ENCODE peak calls at places on chromosomes 13 and 19, in nine cellular contexts. X is aorta; C is tibial artery; O is CD4-positive, alpha-beta memory T cell; M is left lung; E is heart left ventricle; T is Karpas-422; A is thyroid gland; B is foreskin keratinocyte. Y is an unnamed sample.

GRCh38 chr13:47990427-47990826 is 10.6 kb downstream of the SUCLA2 start:
- DNase-seq in O (no peak), X (no peak), C (no peak), T (no peak), M (no peak), E (no peak), B (no peak), A (no peak), Y (no peak)

GRCh38 chr13:90872491-90873025 is 474.9 kb upstream of the MIR17HG start:
- DNase-seq in B (no peak), E (no peak), M (no peak), O (no peak), X (no peak), A (no peak), T (no peak), C (no peak), Y (no peak)

GRCh38 chr13:98677398-98677797 is 75.1 kb downstream of the SLC15A1 start:
- DNase-seq in X (peak), C (no peak), M (no peak), A (no peak), E (no peak), T (no peak), B (peak), O (no peak), Y (no peak)

GRCh38 chr19:7677664-7678311 is 898 bp downstream of the MCEMP1 start:
- DNase-seq in O (no peak), C (no peak), M (no peak), T (no peak), A (no peak), E (no peak), B (no peak), X (no peak), Y (no peak)

GRCh38 chr13:31145417-31145816 is 16.3 kb downstream of the HSPH1 start:
- DNase-seq in X (no peak), O (no peak), E (no peak), T (no peak), A (no peak), M (no peak), C (no peak), B (no peak), Y (no peak)

GRCh38 chr19:32917612-32917996 is 48.0 kb upstream of the SLC7A9 start:
- DNase-seq in T (no peak), M (no peak), C (no peak), B (no peak), X (no peak), A (no peak), E (no peak), O (no peak), Y (no peak)

GRCh38 chr19:56671613-56671994 is at the start of gene ZNF835:
- DNase-seq in C (peak), T (no peak), X (peak), O (peak), E (peak), M (peak), B (no peak), A (peak), Y (no peak)

GRCh38 chr13:50319603-50320296 is 304.5 kb downstream of the KCNRG start:
- DNase-seq in C (no peak), E (no peak), M (no peak), A (peak), X (no peak), O (peak), B (no peak), T (no peak), Y (no peak)

GRCh38 chr13:56189439-56189838 is 951.3 kb upstream of the PRR20A start:
- DNase-seq in C (no peak), O (no peak), E (no peak), X (no peak), B (no peak), M (no peak), T (no peak), A (no peak), Y (no peak)

GRCh38 chr19:46587861-46588260 is 13.3 kb upstream of the CALM3 start:
- DNase-seq in A (no peak), E (no peak), C (no peak), B (no peak), M (no peak), X (no peak), T (no peak), O (no peak), Y (no peak)

GRCh38 chr19:45568732-45569131 is 15.9 kb downstream of the OPA3 start:
- DNase-seq in X (no peak), O (no peak), T (no peak), E (no peak), B (peak), M (no peak), A (no peak), C (no peak), Y (no peak)

GRCh38 chr19:8611890-8612806 is 1.6 kb upstream of the ADAMTS10 start:
- DNase-seq in E (peak), A (no peak), C (peak), T (peak), X (peak), O (peak), B (no peak), M (no peak), Y (no peak)

GRCh38 chr19:3233116-3233515 is 8.7 kb downstream of the CELF5 start:
- DNase-seq in C (no peak), O (no peak), M (no peak), E (no peak), T (no peak), X (no peak), A (no peak), B (no peak), Y (no peak)

GRCh38 chr19:13997637-13997962 is 8.5 kb downstream of the RFX1 start:
- DNase-seq in E (no peak), A (no peak), O (no peak), T (no peak), B (no peak), C (no peak), M (no peak), X (peak), Y (no peak)

GRCh38 chr19:29311391-29311790 is 98.4 kb upstream of the UQCRFS1 start:
- DNase-seq in T (no peak), C (no peak), X (no peak), A (no peak), B (no peak), E (no peak), M (no peak), O (no peak), Y (no peak)

GRCh38 chr19:38206006-38206745 is 17.8 kb downstream of the DPF1 start:
- DNase-seq in T (no peak), E (no peak), M (no peak), O (no peak), A (no peak), X (no peak), C (no peak), B (no peak), Y (no peak)

GRCh38 chr13:112756511-112756966 is 66.7 kb downstream of the ATP11A start:
- DNase-seq in M (no peak), X (no peak), E (no peak), C (no peak), A (no peak), O (no peak), B (no peak), T (no peak), Y (no peak)

GRCh38 chr19:40756502-40757110 is 5.6 kb downstream of the SNRPA start:
- DNase-seq in X (no peak), A (no peak), E (no peak), O (no peak), T (no peak), M (no peak), C (no peak), B (peak), Y (no peak)

GRCh38 chr13:76812971-76813691 is 73.1 kb downstream of the KCTD12 start:
- DNase-seq in T (no peak), O (no peak), C (peak), X (peak), A (peak), B (no peak), E (peak), M (no peak), Y (no peak)

GRCh38 chr13:51776179-51776578 is 27.8 kb downstream of the DHRS12 start:
- DNase-seq in T (no peak), X (no peak), M (no peak), C (no peak), B (no peak), A (no peak), E (no peak), O (no peak), Y (no peak)

GRCh38 chr19:54551293-54551692 is 22.3 kb upstream of the LILRA2 start:
- DNase-seq in X (no peak), B (no peak), T (no peak), C (no peak), M (no peak), A (no peak), O (peak), E (no peak), Y (no peak)

GRCh38 chr13:103066079-103066880 is at the start of gene SLC10A2:
- DNase-seq in C (no peak), E (no peak), A (no peak), X (no peak), M (no peak), O (no peak), T (no peak), B (no peak), Y (no peak)

GRCh38 chr13:26011996-26012688 is 39.7 kb downstream of the SHISA2 start:
- DNase-seq in X (no peak), O (peak), B (no peak), A (peak), C (no peak), E (no peak), M (peak), T (no peak), Y (no peak)

GRCh38 chr13:20609145-20609544 is 42.2 kb downstream of the IFT88 start:
- DNase-seq in E (no peak), B (peak), C (no peak), T (no peak), M (no peak), X (no peak), O (no peak), A (no peak), Y (no peak)

GRCh38 chr19:41273076-41273475 is 8.9 kb downstream of the HNRNPUL1 start:
- DNase-seq in E (no peak), O (no peak), B (no peak), T (no peak), M (no peak), C (no peak), X (no peak), A (no peak), Y (no peak)

GRCh38 chr19:46783670-46784069 is 4.7 kb downstream of the SLC1A5 start:
- DNase-seq in O (no peak), A (peak), X (no peak), M (no peak), T (peak), B (no peak), C (no peak), E (no peak), Y (no peak)

GRCh38 chr19:52946322-52947310 is 16.1 kb downstream of the ZNF816 start:
- DNase-seq in B (no peak), A (peak), E (no peak), T (peak), M (no peak), C (no peak), O (no peak), X (no peak), Y (peak)

GRCh38 chr19:35380450-35381124 is 9.7 kb downstream of the GPR42 start:
- DNase-seq in A (no peak), T (no peak), M (no peak), X (no peak), O (no peak), B (no peak), C (no peak), E (no peak), Y (no peak)

GRCh38 chr19:2952953-2953481 is 8.2 kb upstream of the ZNF77 start:
- DNase-seq in T (no peak), E (no peak), X (no peak), M (peak), B (peak), A (peak), O (no peak), C (no peak), Y (peak)

GRCh38 chr13:92838786-92839185 is 387.8 kb upstream of the GPC6 start:
- DNase-seq in A (no peak), T (no peak), C (no peak), B (peak), O (no peak), E (no peak), X (no peak), M (no peak), Y (no peak)

GRCh38 chr13:99610702-99611289 is 109.5 kb downstream of the TM9SF2 start:
- DNase-seq in O (no peak), E (no peak), T (peak), C (no peak), B (peak), A (no peak), X (no peak), M (no peak), Y (no peak)

GRCh38 chr13:87893982-87894527 is 222.9 kb downstream of the SLITRK5 start:
- DNase-seq in B (no peak), E (no peak), A (no peak), C (no peak), O (no peak), X (no peak), T (peak), M (no peak), Y (no peak)

GRCh38 chr13:53105881-53106280 is 77.3 kb downstream of the OLFM4 start:
- DNase-seq in T (no peak), A (no peak), O (no peak), B (no peak), E (no peak), C (no peak), M (no peak), X (no peak), Y (no peak)

GRCh38 chr13:33207616-33207964 is 78.0 kb downstream of the STARD13 start:
- DNase-seq in X (no peak), B (peak), E (no peak), T (no peak), O (no peak), C (no peak), M (peak), A (peak), Y (no peak)

GRCh38 chr13:33206945-33207615 is 78.5 kb downstream of the STARD13 start:
- DNase-seq in C (no peak), O (no peak), T (no peak), X (no peak), E (no peak), B (no peak), A (no peak), M (no peak), Y (no peak)

GRCh38 chr13:33205804-33206221 is 79.7 kb downstream of the STARD13 start:
- DNase-seq in C (no peak), E (peak), O (no peak), M (no peak), T (no peak), X (no peak), B (no peak), A (no peak), Y (no peak)

GRCh38 chr13:33205224-33205623 is 80.3 kb downstream of the STARD13 start:
- DNase-seq in O (no peak), X (no peak), B (no peak), C (no peak), A (no peak), T (no peak), M (no peak), E (no peak), Y (no peak)

GRCh38 chr13:33206425-33206824 is 79.1 kb downstream of the STARD13 start:
- DNase-seq in M (no peak), T (no peak), E (no peak), X (no peak), C (no peak), O (no peak), B (no peak), A (no peak), Y (no peak)
- H3K27ac ChIP-seq in M (no peak), T (no peak), E (no peak), X (peak), C (peak), O (no peak), B (no peak), A (peak), Y (no peak)

DNA sequence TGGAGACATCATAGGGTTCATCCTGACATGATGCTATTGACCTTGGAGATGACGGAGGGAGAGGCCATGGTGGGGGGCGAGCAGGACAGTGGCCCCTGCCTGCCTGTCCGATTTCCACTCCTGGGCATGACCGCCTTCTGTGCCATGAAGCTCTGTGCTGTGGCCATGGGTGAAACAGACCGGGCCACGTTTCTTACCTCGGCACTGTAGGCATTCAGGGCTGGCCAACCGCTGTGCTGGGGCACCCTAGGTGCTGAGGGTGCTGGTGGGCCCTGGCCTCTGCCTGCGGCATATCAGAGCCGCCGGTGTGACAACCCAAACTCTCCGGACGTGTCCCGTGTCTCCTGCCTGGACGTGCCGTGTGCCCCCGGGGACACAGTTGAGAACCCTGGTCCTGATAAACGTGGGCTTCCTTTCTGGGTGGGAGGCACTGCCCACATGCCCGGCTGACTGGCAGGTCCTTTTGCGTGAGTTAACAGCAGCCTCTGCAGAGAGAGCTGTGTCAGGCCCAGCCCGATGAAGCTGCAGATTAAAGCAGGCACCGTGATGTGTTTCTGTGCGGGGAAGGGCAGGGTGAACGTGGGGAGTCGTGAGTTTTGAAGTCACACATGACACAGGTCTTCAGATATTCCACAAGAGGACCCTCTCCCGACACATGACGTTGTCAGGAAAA is 46.5 kb downstream of the TMEM255B start:
- DNase-seq in O (no peak), X (peak), M (no peak), E (no peak), T (no peak), C (no peak), A (no peak), B (no peak), Y (no peak)
- H3K27ac ChIP-seq in O (no peak), X (no peak), M (no peak), E (no peak), T (no peak), C (no peak), A (no peak), B (no peak), Y (no peak)

GRCh38 chr13:65133094-65133493 is 2097.0 kb downstream of the PCDH9 start:
- DNase-seq in X (no peak), E (no peak), A (no peak), O (no peak), C (no peak), M (no peak), T (no peak), B (no peak), Y (no peak)
- H3K27ac ChIP-seq in X (no peak), E (no peak), A (no peak), O (no peak), C (no peak), M (no peak), T (no peak), B (no peak), Y (no peak)

GRCh38 chr13:111365149-111366005 is 44.9 kb downstream of the TEX29 start:
- DNase-seq in X (no peak), B (no peak), O (no peak), T (no peak), E (no peak), A (no peak), M (no peak), C (no peak), Y (no peak)

GRCh38 chr13:111370570-111371150 is 50.2 kb downstream of the TEX29 start:
- DNase-seq in B (no peak), C (no peak), E (no peak), X (no peak), M (no peak), T (no peak), A (no peak), O (no peak), Y (no peak)

GRCh38 chr13:111368091-111368490 is 47.6 kb downstream of the TEX29 start:
- DNase-seq in O (no peak), T (no peak), E (no peak), A (no peak), C (no peak), M (no peak), X (no peak), B (no peak), Y (no peak)

GRCh38 chr13:111370147-111370546 is 49.7 kb downstream of the TEX29 start:
- DNase-seq in B (no peak), X (no peak), E (no peak), T (no peak), M (no peak), C (no peak), A (no peak), O (no peak), Y (no peak)

DNA sequence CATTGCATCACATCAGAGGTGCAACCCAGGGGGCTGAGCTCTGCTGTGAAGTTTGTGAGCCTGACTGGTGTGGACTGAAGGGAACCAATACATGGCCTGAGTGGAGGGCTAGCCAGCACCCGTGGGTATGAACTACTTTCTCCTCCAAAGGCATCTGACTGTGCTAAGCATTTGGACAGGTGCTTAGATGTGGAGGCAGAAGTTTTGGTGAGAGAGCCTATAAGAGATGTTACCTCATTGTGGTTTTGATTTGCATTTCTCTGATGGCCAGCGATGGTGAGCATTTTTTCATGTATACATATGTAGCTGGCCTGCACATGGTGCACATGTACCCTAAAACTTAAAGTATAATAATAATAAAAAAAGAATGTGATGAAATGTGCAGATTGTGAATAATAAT is 46.9 kb downstream of the TEX29 start:
- DNase-seq in C (no peak), M (no peak), T (no peak), O (no peak), X (no peak), B (no peak), A (no peak), E (no peak), Y (no peak)
- H3K27ac ChIP-seq in C (no peak), M (no peak), T (no peak), O (no peak), X (no peak), B (no peak), A (no peak), E (no peak), Y (no peak)

DNA sequence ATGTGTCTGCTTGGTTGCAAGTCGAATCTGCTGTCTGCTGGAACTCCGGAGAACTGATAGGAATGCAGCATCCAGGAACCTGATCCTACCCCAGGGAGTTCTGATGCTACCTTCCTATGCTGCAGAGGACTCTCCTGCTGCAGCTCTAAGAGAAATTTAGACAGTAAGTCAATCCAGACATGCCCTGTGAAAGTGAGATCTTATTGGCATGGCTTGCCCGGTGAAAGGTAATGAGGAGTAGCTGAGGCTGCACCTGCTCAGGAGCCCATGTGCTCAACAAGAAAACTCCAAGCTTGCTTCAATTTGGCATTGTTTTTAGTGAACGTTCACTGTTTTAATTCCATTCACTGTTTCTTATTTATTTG is 217.3 kb upstream of the SERP2 start:
- DNase-seq in E (no peak), C (no peak), A (no peak), O (no peak), X (no peak), M (no peak), T (no peak), B (no peak), Y (no peak)
- H3K27ac ChIP-seq in E (peak), C (peak), A (peak), O (no peak), X (peak), M (no peak), T (no peak), B (no peak), Y (no peak)

GRCh38 chr13:109668433-109669233 is 117.8 kb downstream of the IRS2 start:
- DNase-seq in T (no peak), A (no peak), C (no peak), B (no peak), E (no peak), M (no peak), X (no peak), O (no peak), Y (no peak)

GRCh38 chr13:109670776-109671175 is 115.6 kb downstream of the IRS2 start:
- DNase-seq in M (no peak), T (no peak), X (no peak), E (no peak), O (no peak), A (no peak), C (no peak), B (no peak), Y (no peak)

GRCh38 chr13:109669956-109670355 is 116.4 kb downstream of the IRS2 start:
- DNase-seq in A (no peak), O (no peak), X (no peak), B (no peak), E (no peak), C (no peak), T (no peak), M (no peak), Y (no peak)

GRCh38 chr13:109667754-109668360 is 118.5 kb downstream of the IRS2 start:
- DNase-seq in A (no peak), C (no peak), O (no peak), T (no peak), E (no peak), X (no peak), M (no peak), B (peak), Y (no peak)

GRCh38 chr13:109669234-109669612 is 117.2 kb downstream of the IRS2 start:
- DNase-seq in A (peak), B (no peak), M (no peak), T (no peak), E (no peak), C (no peak), O (no peak), X (no peak), Y (no peak)
- H3K27ac ChIP-seq in A (no peak), B (no peak), M (no peak), T (no peak), E (no peak), C (no peak), O (no peak), X (no peak), Y (no peak)

Y was measured in OCI-LY7.